ENCODE peak calls at places on chromosome 5, in five cellular contexts. V is keratinocyte, B is RWPE2, M is PC-3, A is pancreas. Z is an unnamed sample. For H3K9me3, the result is how much of the 10 kb centered on the place peaks cover.

GRCh38 chr5:17831279-17831678 is 197.0 kb downstream of the TAF11L14 start:
- DNase-seq in M (no peak), A (no peak), V (no peak), B (no peak), Z (no peak)

GRCh38 chr5:59506285-59506877 is 387.1 kb downstream of the PDE4D start:
- DNase-seq in A (no peak), V (no peak), B (no peak), M (peak), Z (peak)

GRCh38 chr5:61496406-61497307 is 164.6 kb downstream of the ZSWIM6 start:
- DNase-seq in A (no peak), V (no peak), M (no peak), B (no peak), Z (no peak)

GRCh38 chr5:124841829-124842712 is 95.6 kb upstream of the ZNF608 start:
- DNase-seq in A (no peak), B (no peak), V (no peak), M (no peak), Z (peak)

GRCh38 chr5:171848911-171849520 is 63.4 kb downstream of the SMIM23 start:
- DNase-seq in M (no peak), A (no peak), B (no peak), V (no peak), Z (no peak)

GRCh38 chr5:137866541-137867388 is 895 bp upstream of the MYOT start:
- DNase-seq in V (no peak), B (no peak), A (no peak), M (no peak), Z (no peak)

GRCh38 chr5:141795421-141795820 is 82.8 kb downstream of the PCDH1 start:
- DNase-seq in B (no peak), V (no peak), A (no peak), M (no peak), Z (no peak)

GRCh38 chr5:177479774-177480173 is 6.3 kb upstream of the DBN1 start:
- DNase-seq in M (peak), V (no peak), B (no peak), A (no peak), Z (no peak)

GRCh38 chr5:176583076-176583475 is 26.9 kb downstream of the GPRIN1 start:
- DNase-seq in B (no peak), M (no peak), V (no peak), A (no peak), Z (no peak)

GRCh38 chr5:76715484-76715733 is 517 bp upstream of the F2R start:
- DNase-seq in V (no peak), M (no peak), B (no peak), A (no peak), Z (no peak)

GRCh38 chr5:24401767-24402166 is 243.0 kb downstream of the CDH10 start:
- DNase-seq in A (no peak), M (peak), V (no peak), B (no peak), Z (no peak)

GRCh38 chr5:122264610-122265009 is 47.4 kb upstream of the SNCAIP start:
- DNase-seq in B (no peak), A (no peak), M (no peak), V (no peak), Z (no peak)

GRCh38 chr5:149611327-149611726 is 30.0 kb downstream of the ARHGEF37 start:
- DNase-seq in V (no peak), A (no peak), M (no peak), B (no peak), Z (no peak)

GRCh38 chr5:169590602-169591001 is 7.0 kb downstream of the SPDL1 start:
- DNase-seq in A (no peak), V (no peak), B (no peak), M (no peak), Z (no peak)

GRCh38 chr5:32551194-32551593 is 34.2 kb upstream of the SUB1 start:
- DNase-seq in V (no peak), B (no peak), A (no peak), M (no peak), Z (no peak)

GRCh38 chr5:175893466-175893865 is 22.1 kb downstream of the CPLX2 start:
- DNase-seq in V (no peak), B (no peak), M (no peak), A (no peak), Z (no peak)

DNA sequence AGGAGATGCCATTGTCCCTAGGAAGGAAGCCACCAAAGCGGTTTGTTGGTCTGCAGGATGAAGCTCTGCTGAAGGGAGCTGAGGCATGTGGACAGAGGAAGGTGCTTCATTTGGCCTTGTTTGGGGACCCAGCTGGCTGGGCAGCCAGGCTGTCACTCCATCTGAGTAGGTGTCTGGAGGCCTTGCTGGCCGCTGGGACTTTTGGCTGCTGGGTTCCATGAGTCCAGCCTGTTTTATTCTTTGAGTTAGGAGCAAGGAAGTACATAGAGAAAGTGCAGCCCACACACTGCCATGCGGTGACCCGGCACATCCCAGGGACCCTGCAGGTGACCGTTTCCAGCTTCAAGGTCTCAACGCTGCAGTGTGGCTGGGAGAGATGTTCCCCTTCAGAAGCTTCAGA is 251.2 kb upstream of the IRX4 start:
- DNase-seq in B (no peak), A (no peak), M (no peak), V (no peak), Z (no peak)
- H3K9me3 ChIP-seq in B (under half), A (under half), M (under half), V (under half), Z (under half)

GRCh38 chr5:11110128-11110527 is 349.1 kb upstream of the DAP start:
- DNase-seq in B (no peak), V (no peak), A (no peak), M (peak), Z (no peak)
- H3K4me3 ChIP-seq in B (no peak), V (no peak), A (no peak), M (no peak), Z (no peak)

GRCh38 chr5:8908055-8908683 is 637.7 kb downstream of the SEMA5A start:
- DNase-seq in B (no peak), M (peak), A (peak), V (no peak), Z (peak)

GRCh38 chr5:8907168-8907868 is 638.6 kb downstream of the SEMA5A start:
- DNase-seq in B (no peak), M (peak), V (peak), A (no peak), Z (peak)

GRCh38 chr5:8906303-8906967 is 639.4 kb downstream of the SEMA5A start:
- DNase-seq in A (no peak), B (peak), M (peak), V (peak), Z (no peak)

DNA sequence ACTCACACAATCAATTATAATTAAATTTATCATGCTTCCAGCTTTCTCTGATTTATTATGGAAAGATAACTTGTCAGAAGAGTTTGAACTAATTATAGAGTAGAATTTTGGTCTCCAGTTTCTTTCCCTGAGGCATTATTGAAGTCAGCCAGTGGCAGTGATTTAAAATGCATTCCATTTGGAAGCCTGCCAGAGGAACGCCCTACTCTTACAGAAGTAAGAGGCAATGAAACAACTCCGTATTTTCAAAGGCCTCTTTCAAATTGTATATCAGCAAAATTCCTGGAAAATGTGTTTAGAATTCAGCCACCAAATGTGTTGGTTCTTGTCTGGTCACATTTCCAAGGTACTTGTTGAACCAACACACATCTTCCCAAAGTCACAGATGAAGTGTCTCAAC is 640.9 kb downstream of the SEMA5A start:
- DNase-seq in M (peak), A (no peak), B (peak), V (no peak), Z (peak)
- H3K9me3 ChIP-seq in M (under half), A (under half), B (under half), V (under half), Z (under half)

GRCh38 chr5:35974570-35974969 is 16.6 kb downstream of the UGT3A1 start:
- DNase-seq in A (no peak), B (no peak), M (no peak), V (no peak), Z (no peak)

GRCh38 chr5:35971186-35971877 is 19.9 kb downstream of the UGT3A1 start:
- DNase-seq in V (no peak), B (no peak), M (peak), A (no peak), Z (no peak)

DNA sequence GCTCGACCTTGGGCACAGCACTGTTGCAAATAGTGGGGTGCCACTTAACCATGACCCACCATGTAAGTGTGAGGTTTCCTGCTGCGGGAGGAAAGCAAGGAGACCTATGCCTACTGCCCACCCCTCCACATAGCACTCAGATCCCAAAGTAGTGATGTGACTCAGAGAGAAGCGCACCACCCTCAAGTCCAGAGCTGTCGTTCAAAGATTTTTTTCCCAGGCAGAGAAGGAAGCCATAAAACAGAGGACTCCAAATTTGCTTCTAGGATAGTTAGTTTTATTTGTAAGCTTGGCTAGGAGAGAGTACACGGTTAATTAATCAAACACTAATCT is 19.3 kb downstream of the UGT3A1 start:
- DNase-seq in A (no peak), B (no peak), M (no peak), V (no peak), Z (no peak)
- H3K4me3 ChIP-seq in A (no peak), B (no peak), M (no peak), V (no peak), Z (no peak)

Z was measured in adipocyte.